ENCODE peak calls at places on chromosomes 11 and 22, in eight cellular contexts. One of them, this sample, is unnamed.

GRCh38 chr22:21760640-21761039 is 25.0 kb upstream of the YPEL1 start:
- DNase-seq in coronary artery: no peak
- DNase-seq in OCI-LY7: no peak
- DNase-seq in fibroblast of pulmonary artery: peak; percentile 38
- DNase-seq in WERI-Rb-1: no peak
- DNase-seq in GM23338: no peak
- DNase-seq in GM12864: no peak
- DNase-seq in mammary epithelial cell: peak; percentile 52
- DNase-seq in this sample: no peak

GRCh38 chr22:31125521-31126117 is 2.9 kb downstream of the INPP5J start:
- DNase-seq in fibroblast of pulmonary artery: no peak
- DNase-seq in mammary epithelial cell: no peak
- DNase-seq in WERI-Rb-1: no peak
- DNase-seq in GM23338: no peak
- DNase-seq in GM12864: no peak
- DNase-seq in OCI-LY7: no peak
- DNase-seq in coronary artery: no peak
- DNase-seq in this sample: no peak

GRCh38 chr22:40634119-40634903 is 2.2 kb downstream of the MRTFA start:
- DNase-seq in WERI-Rb-1: no peak
- DNase-seq in GM23338: no peak
- DNase-seq in fibroblast of pulmonary artery: no peak
- DNase-seq in GM12864: no peak
- DNase-seq in mammary epithelial cell: no peak
- DNase-seq in coronary artery: no peak
- DNase-seq in OCI-LY7: no peak
- DNase-seq in this sample: no peak

GRCh38 chr11:60905047-60905446 is 1.3 kb downstream of the PRPF19 start:
- DNase-seq in fibroblast of pulmonary artery: no peak
- DNase-seq in GM12864: no peak
- DNase-seq in coronary artery: no peak
- DNase-seq in GM23338: no peak
- DNase-seq in WERI-Rb-1: no peak
- DNase-seq in OCI-LY7: no peak
- DNase-seq in mammary epithelial cell: no peak
- DNase-seq in this sample: no peak

GRCh38 chr11:3056296-3057068 is 741 bp downstream of the CARS1 start:
- DNase-seq in coronary artery: no peak
- DNase-seq in WERI-Rb-1: no peak
- DNase-seq in mammary epithelial cell: peak; percentile 16
- DNase-seq in GM23338: peak; percentile 38
- DNase-seq in fibroblast of pulmonary artery: no peak
- DNase-seq in OCI-LY7: peak; percentile 47
- DNase-seq in GM12864: no peak
- DNase-seq in this sample: no peak

GRCh38 chr11:34499719-34500505 is 13.7 kb downstream of the ELF5 start:
- DNase-seq in GM23338: no peak
- DNase-seq in mammary epithelial cell: no peak
- DNase-seq in GM12864: no peak
- DNase-seq in fibroblast of pulmonary artery: no peak
- DNase-seq in WERI-Rb-1: no peak
- DNase-seq in coronary artery: no peak
- DNase-seq in OCI-LY7: no peak
- DNase-seq in this sample: no peak

GRCh38 chr11:86091566-86091965 is 22.7 kb upstream of the PICALM start:
- DNase-seq in coronary artery: peak; percentile 84
- DNase-seq in mammary epithelial cell: peak; percentile 78
- DNase-seq in OCI-LY7: no peak
- DNase-seq in fibroblast of pulmonary artery: peak; percentile 59
- DNase-seq in GM12864: no peak
- DNase-seq in WERI-Rb-1: no peak
- DNase-seq in GM23338: no peak
- DNase-seq in this sample: no peak

GRCh38 chr11:11451501-11452005 is 98.5 kb upstream of the CSNK2A3 start:
- DNase-seq in fibroblast of pulmonary artery: no peak
- DNase-seq in mammary epithelial cell: no peak
- DNase-seq in GM12864: no peak
- DNase-seq in GM23338: no peak
- DNase-seq in OCI-LY7: no peak
- DNase-seq in coronary artery: no peak
- DNase-seq in WERI-Rb-1: no peak
- DNase-seq in this sample: no peak

GRCh38 chr11:63762662-63763505 is 5.7 kb downstream of the ZFTA start:
- DNase-seq in coronary artery: peak; percentile 77
- DNase-seq in fibroblast of pulmonary artery: no peak
- DNase-seq in mammary epithelial cell: no peak
- DNase-seq in OCI-LY7: no peak
- DNase-seq in GM23338: peak; percentile 71
- DNase-seq in WERI-Rb-1: peak; percentile 82
- DNase-seq in GM12864: no peak
- DNase-seq in this sample: peak; percentile 66

GRCh38 chr11:64384981-64385952 is 26.3 kb downstream of the RPS6KA4 start:
- DNase-seq in mammary epithelial cell: no peak
- DNase-seq in GM23338: no peak
- DNase-seq in coronary artery: no peak
- DNase-seq in OCI-LY7: peak; percentile 42
- DNase-seq in WERI-Rb-1: peak; percentile 82
- DNase-seq in fibroblast of pulmonary artery: no peak
- DNase-seq in GM12864: no peak
- DNase-seq in this sample: no peak

GRCh38 chr22:48098243-48098935 is 1335.9 kb downstream of the TBC1D22A start:
- DNase-seq in coronary artery: no peak
- DNase-seq in OCI-LY7: peak; percentile 96
- DNase-seq in WERI-Rb-1: no peak
- DNase-seq in GM23338: no peak
- DNase-seq in fibroblast of pulmonary artery: no peak
- DNase-seq in GM12864: peak; percentile 96
- DNase-seq in mammary epithelial cell: no peak
- DNase-seq in this sample: no peak

GRCh38 chr11:39385911-39386310 is 2073.5 kb downstream of the LRRC4C start:
- DNase-seq in mammary epithelial cell: no peak
- DNase-seq in fibroblast of pulmonary artery: no peak
- DNase-seq in coronary artery: no peak
- DNase-seq in GM23338: no peak
- DNase-seq in GM12864: no peak
- DNase-seq in OCI-LY7: no peak
- DNase-seq in WERI-Rb-1: no peak
- DNase-seq in this sample: no peak

DNA sequence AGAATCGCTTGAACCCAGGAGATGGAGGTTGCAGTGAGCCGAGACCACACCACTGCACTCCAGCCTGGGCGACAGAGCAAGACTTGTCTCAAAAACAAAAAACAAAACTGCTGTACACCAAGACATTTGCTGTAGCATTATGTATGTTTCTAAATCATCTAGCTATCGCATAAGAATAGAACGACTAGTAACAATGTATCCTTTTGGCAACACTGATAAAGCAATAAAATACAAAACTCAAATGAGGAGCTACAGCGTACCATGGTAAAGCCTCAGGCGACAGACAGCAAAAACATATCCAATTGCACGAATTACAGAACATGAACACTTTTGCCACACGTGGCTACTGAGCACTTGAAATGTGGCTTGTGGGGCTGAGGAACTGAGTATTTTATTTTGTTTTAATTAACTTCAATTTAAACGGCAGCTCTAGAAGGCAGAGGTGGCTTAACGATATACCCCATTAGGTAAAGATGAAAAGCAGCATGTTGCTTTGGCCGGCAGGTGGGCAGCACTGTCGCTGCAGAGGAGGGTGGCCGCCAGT is 2.3 kb downstream of the TUBGCP6 start:
- DNase-seq in GM23338: no peak
- DNase-seq in fibroblast of pulmonary artery: no peak
- DNase-seq in WERI-Rb-1: no peak
- DNase-seq in coronary artery: no peak
- DNase-seq in GM12864: no peak
- DNase-seq in mammary epithelial cell: no peak
- DNase-seq in OCI-LY7: no peak
- DNase-seq in this sample: no peak
- TF ChIP-seq CTCF in GM23338: no peak
- TF ChIP-seq CTCF in fibroblast of pulmonary artery: no peak
- TF ChIP-seq CTCF in WERI-Rb-1: no peak
- TF ChIP-seq CTCF in coronary artery: no peak
- TF ChIP-seq CTCF in GM12864: no peak
- TF ChIP-seq CTCF in mammary epithelial cell: no peak
- TF ChIP-seq CTCF in OCI-LY7: no peak
- TF ChIP-seq CTCF in this sample: no peak

DNA sequence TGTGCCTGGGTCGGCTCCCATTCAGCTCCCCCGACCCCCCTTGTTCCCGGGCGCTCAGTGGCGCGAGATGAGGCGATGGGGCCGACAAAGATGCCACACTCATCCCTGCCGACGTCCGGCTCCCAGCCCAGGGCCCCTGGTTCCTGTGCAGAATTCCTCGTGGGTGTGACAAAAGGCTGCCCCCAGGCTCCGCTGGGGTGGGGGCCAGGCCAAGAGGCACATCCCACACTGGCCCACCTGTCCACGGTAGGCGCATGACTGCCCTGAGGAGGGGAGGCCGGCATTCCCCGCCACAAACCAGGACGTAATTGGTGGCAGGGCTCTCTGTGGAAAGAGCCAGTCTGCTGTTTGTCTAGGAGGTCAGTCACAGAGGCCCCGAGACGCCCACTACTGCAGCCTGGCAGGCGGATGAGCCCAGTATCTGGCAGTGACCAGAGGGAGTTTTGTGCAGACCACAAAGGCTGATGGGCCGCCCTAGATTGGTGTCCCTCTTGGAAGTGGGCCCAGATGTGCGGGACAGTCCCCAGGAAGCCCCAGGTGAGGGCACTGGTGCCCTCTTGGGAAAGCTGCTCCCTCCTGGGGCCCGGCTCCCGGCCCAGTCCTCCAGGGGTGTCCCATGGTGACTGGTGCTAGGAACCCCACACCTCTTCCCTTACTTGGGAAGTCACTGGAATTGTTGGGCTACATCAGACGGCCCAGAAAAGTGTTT is 5.7 kb downstream of the CCND1 start:
- DNase-seq in coronary artery: no peak
- DNase-seq in GM23338: no peak
- DNase-seq in GM12864: no peak
- DNase-seq in mammary epithelial cell: no peak
- DNase-seq in fibroblast of pulmonary artery: no peak
- DNase-seq in OCI-LY7: no peak
- DNase-seq in WERI-Rb-1: no peak
- DNase-seq in this sample: no peak
- TF ChIP-seq CTCF in coronary artery: no peak
- TF ChIP-seq CTCF in GM23338: no peak
- TF ChIP-seq CTCF in GM12864: no peak
- TF ChIP-seq CTCF in mammary epithelial cell: no peak
- TF ChIP-seq CTCF in fibroblast of pulmonary artery: no peak
- TF ChIP-seq CTCF in OCI-LY7: no peak
- TF ChIP-seq CTCF in WERI-Rb-1: no peak
- TF ChIP-seq CTCF in this sample: no peak

GRCh38 chr22:17867160-17867785 is 93.0 kb upstream of the BID start:
- DNase-seq in fibroblast of pulmonary artery: no peak
- DNase-seq in OCI-LY7: no peak
- DNase-seq in GM23338: no peak
- DNase-seq in coronary artery: no peak
- DNase-seq in WERI-Rb-1: no peak
- DNase-seq in mammary epithelial cell: no peak
- DNase-seq in GM12864: no peak
- DNase-seq in this sample: no peak
- TF ChIP-seq CTCF in fibroblast of pulmonary artery: no peak
- TF ChIP-seq CTCF in OCI-LY7: no peak
- TF ChIP-seq CTCF in GM23338: no peak
- TF ChIP-seq CTCF in coronary artery: no peak
- TF ChIP-seq CTCF in WERI-Rb-1: no peak
- TF ChIP-seq CTCF in mammary epithelial cell: no peak
- TF ChIP-seq CTCF in GM12864: no peak
- TF ChIP-seq CTCF in this sample: no peak

DNA sequence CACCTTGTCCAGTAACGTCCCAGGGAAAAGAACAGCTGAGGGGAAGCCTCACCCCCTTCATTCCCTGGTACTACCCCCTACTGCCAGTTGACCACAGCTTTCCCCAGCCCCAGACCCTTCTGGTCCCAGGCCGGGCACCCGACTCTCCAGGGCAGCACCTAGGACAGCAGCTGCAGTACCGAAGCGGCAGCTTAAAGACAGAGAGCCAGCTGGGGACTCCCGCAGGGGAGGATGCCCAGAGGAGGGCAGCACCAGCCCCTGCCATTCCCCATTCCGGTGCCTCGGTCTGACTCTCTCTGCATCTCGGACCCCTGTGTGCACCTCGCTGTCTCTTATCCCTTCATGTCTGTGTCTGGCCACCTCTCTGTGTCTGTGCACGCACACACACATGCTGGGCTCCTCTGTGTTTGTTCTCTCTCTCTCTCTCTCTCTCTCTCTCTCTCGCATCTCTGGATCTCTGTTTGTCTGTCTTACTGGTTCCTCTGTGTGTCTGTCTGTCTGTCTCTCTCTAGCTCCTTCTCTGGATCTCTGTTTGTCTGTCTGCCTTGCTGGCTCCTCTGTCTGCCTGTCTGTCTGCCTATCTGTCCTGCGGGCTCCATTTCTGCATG is 9.4 kb downstream of the IGSF9B start:
- DNase-seq in GM12864: no peak
- DNase-seq in coronary artery: no peak
- DNase-seq in GM23338: peak; percentile 93
- DNase-seq in OCI-LY7: no peak
- DNase-seq in mammary epithelial cell: peak; percentile 21
- DNase-seq in WERI-Rb-1: peak; percentile 79
- DNase-seq in fibroblast of pulmonary artery: peak; percentile 50
- DNase-seq in this sample: peak; percentile 53
- TF ChIP-seq CTCF in GM12864: peak; percentile 37
- TF ChIP-seq CTCF in coronary artery: peak; percentile 31
- TF ChIP-seq CTCF in GM23338: peak; percentile 67
- TF ChIP-seq CTCF in OCI-LY7: peak; percentile 20
- TF ChIP-seq CTCF in mammary epithelial cell: peak; percentile 24
- TF ChIP-seq CTCF in WERI-Rb-1: peak; percentile 83
- TF ChIP-seq CTCF in fibroblast of pulmonary artery: peak; percentile 41
- TF ChIP-seq CTCF in this sample: no peak

DNA sequence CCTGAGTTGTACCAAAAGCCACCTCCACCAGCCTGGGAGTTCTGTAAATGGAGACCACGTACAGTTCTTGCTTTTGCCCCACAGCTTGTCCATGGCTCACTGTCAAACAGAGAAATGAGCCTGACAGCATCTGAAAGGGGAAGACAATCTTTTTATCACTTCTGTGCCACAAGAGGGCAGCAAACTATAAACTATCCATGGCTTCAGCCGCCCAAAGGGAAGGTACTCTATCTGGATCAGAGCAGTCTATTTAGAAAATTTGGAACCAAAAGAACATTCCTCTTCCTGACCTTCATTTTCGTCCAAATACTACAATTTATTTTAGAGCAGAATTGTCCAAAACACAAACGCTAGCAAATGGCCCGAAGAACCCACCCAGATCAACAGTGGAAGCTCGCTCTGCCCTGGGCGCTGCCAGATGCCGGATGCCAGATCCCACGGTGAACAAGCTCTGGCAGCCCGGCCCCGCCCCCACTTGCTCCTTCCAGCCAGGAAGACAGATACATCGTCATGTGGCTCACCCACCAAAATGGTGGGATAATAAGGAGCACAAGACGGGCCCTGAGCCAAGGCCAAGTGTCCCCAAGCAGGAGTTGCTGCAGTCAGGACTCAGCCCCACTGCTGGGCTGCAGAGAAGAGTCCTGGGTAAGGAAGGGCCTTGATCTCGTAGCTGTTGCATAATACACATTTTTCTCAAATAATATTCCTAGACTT is 23.9 kb upstream of the SCGB1A1 start:
- DNase-seq in mammary epithelial cell: peak; percentile 75
- DNase-seq in coronary artery: peak; percentile 86
- DNase-seq in WERI-Rb-1: peak; percentile 63
- DNase-seq in fibroblast of pulmonary artery: peak; percentile 91
- DNase-seq in OCI-LY7: peak; percentile 69
- DNase-seq in GM23338: peak; percentile 89
- DNase-seq in GM12864: peak; percentile 38
- DNase-seq in this sample: peak; percentile 76
- TF ChIP-seq CTCF in mammary epithelial cell: peak; percentile 52
- TF ChIP-seq CTCF in coronary artery: peak; percentile 53
- TF ChIP-seq CTCF in WERI-Rb-1: peak; percentile 56
- TF ChIP-seq CTCF in fibroblast of pulmonary artery: peak; percentile 58
- TF ChIP-seq CTCF in OCI-LY7: peak; percentile 90
- TF ChIP-seq CTCF in GM23338: peak; percentile 86
- TF ChIP-seq CTCF in GM12864: peak; percentile 57
- TF ChIP-seq CTCF in this sample: peak; percentile 77

This sample was measured in glutamatergic neuron.